ENCODE peak calls at places on chromosomes 7 and 10, in seven cellular contexts. One of them, this sample, is unnamed.
A peak's percentile ranks its signal among the peaks of the same experiment; 100 is the strongest.

GRCh38 chr10:133464582-133465031 is 10.9 kb downstream of the SCART1 start:
- DNase-seq in HuH-7: no peak
- DNase-seq in stimulated activated CD4-positive, alpha-beta T cell treated with anti-CD3 and anti-CD28 coated beads, Interleukin-1b, Interleukin-23, amount 100 ng/mL, for 1 hour: no peak
- DNase-seq in AG08395: no peak
- DNase-seq in mammary epithelial cell: no peak
- DNase-seq in HTR-8/SVneo: no peak
- DNase-seq in NCI-H1105: no peak
- DNase-seq in this sample: no peak

GRCh38 chr10:50362547-50363125 is 111.3 kb upstream of the ASAH2 start:
- DNase-seq in HuH-7: no peak
- DNase-seq in stimulated activated CD4-positive, alpha-beta T cell treated with anti-CD3 and anti-CD28 coated beads, Interleukin-1b, Interleukin-23, amount 100 ng/mL, for 1 hour: no peak
- DNase-seq in AG08395: no peak
- DNase-seq in mammary epithelial cell: peak; percentile 50
- DNase-seq in HTR-8/SVneo: no peak
- DNase-seq in NCI-H1105: no peak
- DNase-seq in this sample: no peak

GRCh38 chr7:42605381-42605780 is 306.5 kb downstream of the C7orf25 start:
- DNase-seq in HuH-7: no peak
- DNase-seq in stimulated activated CD4-positive, alpha-beta T cell treated with anti-CD3 and anti-CD28 coated beads, Interleukin-1b, Interleukin-23, amount 100 ng/mL, for 1 hour: no peak
- DNase-seq in AG08395: peak; percentile 42
- DNase-seq in mammary epithelial cell: peak; percentile 21
- DNase-seq in HTR-8/SVneo: no peak
- DNase-seq in NCI-H1105: no peak
- DNase-seq in this sample: no peak

GRCh38 chr7:13155188-13155587 is 467.8 kb downstream of the ARL4A start:
- DNase-seq in HuH-7: no peak
- DNase-seq in stimulated activated CD4-positive, alpha-beta T cell treated with anti-CD3 and anti-CD28 coated beads, Interleukin-1b, Interleukin-23, amount 100 ng/mL, for 1 hour: no peak
- DNase-seq in AG08395: no peak
- DNase-seq in mammary epithelial cell: no peak
- DNase-seq in HTR-8/SVneo: no peak
- DNase-seq in NCI-H1105: no peak
- DNase-seq in this sample: no peak

GRCh38 chr7:132899833-132900232 is 182.1 kb downstream of the CHCHD3 start:
- DNase-seq in HuH-7: no peak
- DNase-seq in stimulated activated CD4-positive, alpha-beta T cell treated with anti-CD3 and anti-CD28 coated beads, Interleukin-1b, Interleukin-23, amount 100 ng/mL, for 1 hour: no peak
- DNase-seq in AG08395: no peak
- DNase-seq in mammary epithelial cell: no peak
- DNase-seq in HTR-8/SVneo: no peak
- DNase-seq in NCI-H1105: no peak
- DNase-seq in this sample: no peak

GRCh38 chr10:132454296-132455198 is 57.5 kb downstream of the PWWP2B start:
- DNase-seq in HuH-7: no peak
- DNase-seq in stimulated activated CD4-positive, alpha-beta T cell treated with anti-CD3 and anti-CD28 coated beads, Interleukin-1b, Interleukin-23, amount 100 ng/mL, for 1 hour: no peak
- DNase-seq in AG08395: no peak
- DNase-seq in mammary epithelial cell: no peak
- DNase-seq in HTR-8/SVneo: no peak
- DNase-seq in NCI-H1105: no peak
- DNase-seq in this sample: no peak

GRCh38 chr10:117533507-117534281 is 8.9 kb upstream of the EMX2 start:
- DNase-seq in HuH-7: no peak
- DNase-seq in stimulated activated CD4-positive, alpha-beta T cell treated with anti-CD3 and anti-CD28 coated beads, Interleukin-1b, Interleukin-23, amount 100 ng/mL, for 1 hour: no peak
- DNase-seq in AG08395: peak; percentile 72
- DNase-seq in mammary epithelial cell: no peak
- DNase-seq in HTR-8/SVneo: no peak
- DNase-seq in NCI-H1105: no peak
- DNase-seq in this sample: no peak

GRCh38 chr7:44629825-44630580 is 23.6 kb downstream of the OGDH start:
- DNase-seq in HuH-7: no peak
- DNase-seq in stimulated activated CD4-positive, alpha-beta T cell treated with anti-CD3 and anti-CD28 coated beads, Interleukin-1b, Interleukin-23, amount 100 ng/mL, for 1 hour: no peak
- DNase-seq in AG08395: no peak
- DNase-seq in mammary epithelial cell: no peak
- DNase-seq in HTR-8/SVneo: no peak
- DNase-seq in NCI-H1105: no peak
- DNase-seq in this sample: no peak

GRCh38 chr10:59358576-59358975 is 3.8 kb downstream of the FAM13C start:
- DNase-seq in HuH-7: no peak
- DNase-seq in stimulated activated CD4-positive, alpha-beta T cell treated with anti-CD3 and anti-CD28 coated beads, Interleukin-1b, Interleukin-23, amount 100 ng/mL, for 1 hour: no peak
- DNase-seq in AG08395: no peak
- DNase-seq in mammary epithelial cell: no peak
- DNase-seq in HTR-8/SVneo: no peak
- DNase-seq in NCI-H1105: no peak
- DNase-seq in this sample: no peak

GRCh38 chr7:108486291-108486966 is 30.2 kb upstream of the NRCAM start:
- DNase-seq in HuH-7: no peak
- DNase-seq in stimulated activated CD4-positive, alpha-beta T cell treated with anti-CD3 and anti-CD28 coated beads, Interleukin-1b, Interleukin-23, amount 100 ng/mL, for 1 hour: no peak
- DNase-seq in AG08395: peak; percentile 3
- DNase-seq in mammary epithelial cell: no peak
- DNase-seq in HTR-8/SVneo: no peak
- DNase-seq in NCI-H1105: no peak
- DNase-seq in this sample: no peak

GRCh38 chr10:72353963-72354355 is 760 bp downstream of the DNAJB12 start:
- DNase-seq in HuH-7: peak; percentile 23
- DNase-seq in stimulated activated CD4-positive, alpha-beta T cell treated with anti-CD3 and anti-CD28 coated beads, Interleukin-1b, Interleukin-23, amount 100 ng/mL, for 1 hour: no peak
- DNase-seq in AG08395: peak; percentile 37
- DNase-seq in mammary epithelial cell: no peak
- DNase-seq in HTR-8/SVneo: no peak
- DNase-seq in NCI-H1105: no peak
- DNase-seq in this sample: peak; percentile 42

GRCh38 chr7:148535227-148535626 is 55.3 kb upstream of the C7orf33 start:
- DNase-seq in HuH-7: peak; percentile 17
- DNase-seq in stimulated activated CD4-positive, alpha-beta T cell treated with anti-CD3 and anti-CD28 coated beads, Interleukin-1b, Interleukin-23, amount 100 ng/mL, for 1 hour: no peak
- DNase-seq in AG08395: no peak
- DNase-seq in mammary epithelial cell: peak; percentile 60
- DNase-seq in HTR-8/SVneo: no peak
- DNase-seq in NCI-H1105: no peak
- DNase-seq in this sample: no peak

GRCh38 chr10:69845574-69846251 is 44.0 kb downstream of the COL13A1 start:
- DNase-seq in HuH-7: no peak
- DNase-seq in stimulated activated CD4-positive, alpha-beta T cell treated with anti-CD3 and anti-CD28 coated beads, Interleukin-1b, Interleukin-23, amount 100 ng/mL, for 1 hour: no peak
- DNase-seq in AG08395: peak; percentile 74
- DNase-seq in mammary epithelial cell: peak; percentile 28
- DNase-seq in HTR-8/SVneo: peak; percentile 35
- DNase-seq in NCI-H1105: no peak
- DNase-seq in this sample: no peak

GRCh38 chr7:140889645-140890044 is 35.1 kb downstream of the BRAF start:
- DNase-seq in HuH-7: no peak
- DNase-seq in stimulated activated CD4-positive, alpha-beta T cell treated with anti-CD3 and anti-CD28 coated beads, Interleukin-1b, Interleukin-23, amount 100 ng/mL, for 1 hour: no peak
- DNase-seq in AG08395: no peak
- DNase-seq in mammary epithelial cell: no peak
- DNase-seq in HTR-8/SVneo: no peak
- DNase-seq in NCI-H1105: no peak
- DNase-seq in this sample: no peak

GRCh38 chr10:71920540-71921318 is 43.5 kb upstream of the CHST3 start:
- DNase-seq in HuH-7: no peak
- DNase-seq in stimulated activated CD4-positive, alpha-beta T cell treated with anti-CD3 and anti-CD28 coated beads, Interleukin-1b, Interleukin-23, amount 100 ng/mL, for 1 hour: no peak
- DNase-seq in AG08395: no peak
- DNase-seq in mammary epithelial cell: peak; percentile 73
- DNase-seq in HTR-8/SVneo: no peak
- DNase-seq in NCI-H1105: no peak
- DNase-seq in this sample: no peak

GRCh38 chr10:127041561-127041960 is 136.3 kb downstream of the DOCK1 start:
- DNase-seq in HuH-7: no peak
- DNase-seq in stimulated activated CD4-positive, alpha-beta T cell treated with anti-CD3 and anti-CD28 coated beads, Interleukin-1b, Interleukin-23, amount 100 ng/mL, for 1 hour: no peak
- DNase-seq in AG08395: peak; percentile 86
- DNase-seq in mammary epithelial cell: peak; percentile 90
- DNase-seq in HTR-8/SVneo: peak; percentile 7
- DNase-seq in NCI-H1105: no peak
- DNase-seq in this sample: no peak

GRCh38 chr10:77989081-77989724 is 40.1 kb downstream of the POLR3A start:
- DNase-seq in HuH-7: no peak
- DNase-seq in stimulated activated CD4-positive, alpha-beta T cell treated with anti-CD3 and anti-CD28 coated beads, Interleukin-1b, Interleukin-23, amount 100 ng/mL, for 1 hour: no peak
- DNase-seq in AG08395: peak; percentile 24
- DNase-seq in mammary epithelial cell: no peak
- DNase-seq in HTR-8/SVneo: no peak
- DNase-seq in NCI-H1105: no peak
- DNase-seq in this sample: no peak

GRCh38 chr10:91551856-91552255 is 81.0 kb downstream of the PPP1R3C start:
- DNase-seq in HuH-7: peak; percentile 42
- DNase-seq in stimulated activated CD4-positive, alpha-beta T cell treated with anti-CD3 and anti-CD28 coated beads, Interleukin-1b, Interleukin-23, amount 100 ng/mL, for 1 hour: no peak
- DNase-seq in AG08395: peak; percentile 54
- DNase-seq in mammary epithelial cell: peak; percentile 25
- DNase-seq in HTR-8/SVneo: peak; percentile 59
- DNase-seq in NCI-H1105: no peak
- DNase-seq in this sample: peak; percentile 80

GRCh38 chr7:128458956-128459355 is 3.3 kb downstream of the HILPDA start:
- DNase-seq in HuH-7: no peak
- DNase-seq in stimulated activated CD4-positive, alpha-beta T cell treated with anti-CD3 and anti-CD28 coated beads, Interleukin-1b, Interleukin-23, amount 100 ng/mL, for 1 hour: no peak
- DNase-seq in AG08395: no peak
- DNase-seq in mammary epithelial cell: no peak
- DNase-seq in HTR-8/SVneo: no peak
- DNase-seq in NCI-H1105: no peak
- DNase-seq in this sample: no peak

GRCh38 chr7:28407643-28408042 is 4.7 kb upstream of the CREB5 start:
- DNase-seq in HuH-7: no peak
- DNase-seq in stimulated activated CD4-positive, alpha-beta T cell treated with anti-CD3 and anti-CD28 coated beads, Interleukin-1b, Interleukin-23, amount 100 ng/mL, for 1 hour: no peak
- DNase-seq in AG08395: peak; percentile 8
- DNase-seq in mammary epithelial cell: peak; percentile 83
- DNase-seq in HTR-8/SVneo: no peak
- DNase-seq in NCI-H1105: no peak
- DNase-seq in this sample: no peak

GRCh38 chr10:117419921-117420320 is 44.7 kb upstream of the PDZD8 start:
- DNase-seq in HuH-7: no peak
- DNase-seq in stimulated activated CD4-positive, alpha-beta T cell treated with anti-CD3 and anti-CD28 coated beads, Interleukin-1b, Interleukin-23, amount 100 ng/mL, for 1 hour: no peak
- DNase-seq in AG08395: peak; percentile 60
- DNase-seq in mammary epithelial cell: peak; percentile 31
- DNase-seq in HTR-8/SVneo: no peak
- DNase-seq in NCI-H1105: no peak
- DNase-seq in this sample: no peak

GRCh38 chr7:55308186-55308929 is 56.8 kb upstream of the LANCL2 start:
- DNase-seq in HuH-7: no peak
- DNase-seq in stimulated activated CD4-positive, alpha-beta T cell treated with anti-CD3 and anti-CD28 coated beads, Interleukin-1b, Interleukin-23, amount 100 ng/mL, for 1 hour: no peak
- DNase-seq in AG08395: peak; percentile 83
- DNase-seq in mammary epithelial cell: no peak
- DNase-seq in HTR-8/SVneo: peak; percentile 69
- DNase-seq in NCI-H1105: no peak
- DNase-seq in this sample: no peak

GRCh38 chr10:36254191-36254590 is 612.1 kb upstream of the FZD8 start:
- DNase-seq in HuH-7: no peak
- DNase-seq in stimulated activated CD4-positive, alpha-beta T cell treated with anti-CD3 and anti-CD28 coated beads, Interleukin-1b, Interleukin-23, amount 100 ng/mL, for 1 hour: no peak
- DNase-seq in AG08395: no peak
- DNase-seq in mammary epithelial cell: peak; percentile 45
- DNase-seq in HTR-8/SVneo: no peak
- DNase-seq in NCI-H1105: no peak
- DNase-seq in this sample: no peak

GRCh38 chr7:129095258-129095657 is 40.3 kb upstream of the TNPO3 start:
- DNase-seq in HuH-7: no peak
- DNase-seq in stimulated activated CD4-positive, alpha-beta T cell treated with anti-CD3 and anti-CD28 coated beads, Interleukin-1b, Interleukin-23, amount 100 ng/mL, for 1 hour: no peak
- DNase-seq in AG08395: no peak
- DNase-seq in mammary epithelial cell: no peak
- DNase-seq in HTR-8/SVneo: no peak
- DNase-seq in NCI-H1105: no peak
- DNase-seq in this sample: no peak

GRCh38 chr10:107865691-107866090 is 701.2 kb upstream of the SORCS1 start:
- DNase-seq in HuH-7: no peak
- DNase-seq in stimulated activated CD4-positive, alpha-beta T cell treated with anti-CD3 and anti-CD28 coated beads, Interleukin-1b, Interleukin-23, amount 100 ng/mL, for 1 hour: no peak
- DNase-seq in AG08395: no peak
- DNase-seq in mammary epithelial cell: no peak
- DNase-seq in HTR-8/SVneo: no peak
- DNase-seq in NCI-H1105: no peak
- DNase-seq in this sample: no peak

GRCh38 chr7:19016140-19016539 is 101.3 kb downstream of the TWIST1 start:
- DNase-seq in HuH-7: no peak
- DNase-seq in stimulated activated CD4-positive, alpha-beta T cell treated with anti-CD3 and anti-CD28 coated beads, Interleukin-1b, Interleukin-23, amount 100 ng/mL, for 1 hour: no peak
- DNase-seq in AG08395: peak; percentile 30
- DNase-seq in mammary epithelial cell: peak; percentile 52
- DNase-seq in HTR-8/SVneo: no peak
- DNase-seq in NCI-H1105: no peak
- DNase-seq in this sample: no peak

GRCh38 chr7:66183700-66184099 is 21.4 kb upstream of the TPST1 start:
- DNase-seq in HuH-7: no peak
- DNase-seq in stimulated activated CD4-positive, alpha-beta T cell treated with anti-CD3 and anti-CD28 coated beads, Interleukin-1b, Interleukin-23, amount 100 ng/mL, for 1 hour: no peak
- DNase-seq in AG08395: peak; percentile 85
- DNase-seq in mammary epithelial cell: peak; percentile 61
- DNase-seq in HTR-8/SVneo: peak; percentile 25
- DNase-seq in NCI-H1105: no peak
- DNase-seq in this sample: no peak

GRCh38 chr10:78457804-78458483 is 424.3 kb downstream of the RPS24 start:
- DNase-seq in HuH-7: no peak
- DNase-seq in stimulated activated CD4-positive, alpha-beta T cell treated with anti-CD3 and anti-CD28 coated beads, Interleukin-1b, Interleukin-23, amount 100 ng/mL, for 1 hour: no peak
- DNase-seq in AG08395: peak; percentile 71
- DNase-seq in mammary epithelial cell: no peak
- DNase-seq in HTR-8/SVneo: peak; percentile 31
- DNase-seq in NCI-H1105: no peak
- DNase-seq in this sample: no peak

This sample was measured in iPS-NIHi11.